ENCODE peak calls at places on chromosomes 11 and 22, in seven cellular contexts. A is dorsolateral prefrontal cortex, J is astrocyte of the spinal cord, M is fibroblast of pulmonary artery, Z is BJ, W is BE2C, U is left ventricle myocardium inferior. G is an unnamed sample.

GRCh38 chr11:66002648-66003225 is 434 bp downstream of the BANF1 start:
- DNase-seq in A (no peak), J (peak), M (peak), Z (no peak), W (no peak), U (peak), G (no peak)

GRCh38 chr11:2991477-2992233 is 474 bp downstream of the NAP1L4 start:
- DNase-seq in A (peak), J (peak), M (peak), Z (no peak), W (no peak), U (no peak), G (no peak)

GRCh38 chr11:74641289-74641688 is 48.9 kb downstream of the POLD3 start:
- DNase-seq in A (no peak), J (no peak), M (no peak), Z (no peak), W (no peak), U (no peak), G (no peak)

GRCh38 chr11:65743928-65744698 is 23.5 kb upstream of the RNASEH2C start:
- DNase-seq in A (no peak), J (peak), M (peak), Z (no peak), W (peak), U (no peak), G (no peak)

GRCh38 chr11:123406441-123407123 is 23.5 kb upstream of the GRAMD1B start:
- DNase-seq in A (no peak), J (no peak), M (no peak), Z (no peak), W (no peak), U (no peak), G (no peak)

GRCh38 chr11:69638941-69639681 is 1.8 kb upstream of the CCND1 start:
- DNase-seq in A (peak), J (peak), M (peak), Z (peak), W (peak), U (peak), G (peak)

GRCh38 chr11:3989251-3989650 is 105.3 kb upstream of the RRM1 start:
- DNase-seq in A (peak), J (peak), M (no peak), Z (no peak), W (no peak), U (no peak), G (no peak)

GRCh38 chr22:19799322-19800190 is 39.0 kb downstream of the TBX1 start:
- DNase-seq in A (no peak), J (peak), M (peak), Z (peak), W (peak), U (peak), G (peak)

GRCh38 chr11:94309757-94310156 is 5.4 kb downstream of the IZUMO1R start:
- DNase-seq in A (no peak), J (no peak), M (no peak), Z (no peak), W (no peak), U (no peak), G (no peak)

GRCh38 chr22:26589367-26589844 is 526 bp downstream of the TPST2 start:
- DNase-seq in A (no peak), J (peak), M (no peak), Z (no peak), W (no peak), U (peak), G (no peak)

GRCh38 chr11:46554205-46555162 is 39.3 kb downstream of the AMBRA1 start:
- DNase-seq in A (no peak), J (peak), M (peak), Z (peak), W (no peak), U (no peak), G (no peak)

GRCh38 chr22:38104084-38104483 is 6.4 kb downstream of the BAIAP2L2 start:
- DNase-seq in A (no peak), J (no peak), M (peak), Z (no peak), W (no peak), U (no peak), G (no peak)

GRCh38 chr22:43490311-43490710 is 78.5 kb downstream of the MPPED1 start:
- DNase-seq in A (no peak), J (no peak), M (no peak), Z (no peak), W (no peak), U (no peak), G (no peak)

GRCh38 chr22:45101828-45102227 is 61.9 kb upstream of the NUP50 start:
- DNase-seq in A (peak), J (peak), M (peak), Z (no peak), W (peak), U (peak), G (no peak)

GRCh38 chr11:111733009-111733408 is 33.2 kb downstream of the PPP2R1B start:
- DNase-seq in A (peak), J (peak), M (peak), Z (peak), W (no peak), U (peak), G (no peak)

GRCh38 chr11:95556342-95557151 is 233.0 kb downstream of the FAM76B start:
- DNase-seq in A (no peak), J (peak), M (peak), Z (peak), W (no peak), U (no peak), G (peak)

GRCh38 chr11:127157225-127157624 is 156.7 kb upstream of the KIRREL3 start:
- DNase-seq in A (no peak), J (no peak), M (no peak), Z (no peak), W (no peak), U (no peak), G (no peak)

GRCh38 chr11:13347901-13348300 is 70.3 kb downstream of the BMAL1 start:
- DNase-seq in A (no peak), J (no peak), M (no peak), Z (no peak), W (no peak), U (no peak), G (no peak)

GRCh38 chr11:31783264-31783663 is 27.9 kb downstream of the PAX6 start:
- DNase-seq in A (no peak), J (no peak), M (no peak), Z (no peak), W (no peak), U (no peak), G (no peak)

GRCh38 chr11:125496465-125496817 is 376 bp upstream of the FEZ1 start:
- DNase-seq in A (peak), J (no peak), M (no peak), Z (no peak), W (no peak), U (no peak), G (no peak)

GRCh38 chr11:131356201-131356600 is 14.2 kb upstream of the NTM start:
- DNase-seq in A (no peak), J (peak), M (no peak), Z (no peak), W (no peak), U (no peak), G (no peak)

GRCh38 chr11:111565111-111565720 is 24.7 kb downstream of the LAYN start:
- DNase-seq in A (peak), J (peak), M (peak), Z (no peak), W (peak), U (peak), G (no peak)

GRCh38 chr22:48574776-48575566 is 1252.7 kb downstream of the BRD1 start:
- DNase-seq in A (peak), J (no peak), M (peak), Z (no peak), W (no peak), U (no peak), G (no peak)

GRCh38 chr11:134026655-134027343 is 42.1 kb upstream of the JAM3 start:
- DNase-seq in A (peak), J (no peak), M (no peak), Z (no peak), W (peak), U (no peak), G (no peak)

GRCh38 chr11:3155691-3156258 is 9.3 kb downstream of the OSBPL5 start:
- DNase-seq in A (peak), J (peak), M (no peak), Z (peak), W (peak), U (peak), G (no peak)

GRCh38 chr22:16989915-16990314 is 18.1 kb downstream of the GAB4 start:
- DNase-seq in A (no peak), J (no peak), M (no peak), Z (no peak), W (no peak), U (no peak), G (no peak)

GRCh38 chr11:128840137-128840536 is 27.0 kb downstream of the KCNJ1 start:
- DNase-seq in A (no peak), J (no peak), M (no peak), Z (no peak), W (no peak), U (no peak), G (no peak)

GRCh38 chr11:111942826-111943225 is 5.7 kb downstream of the DIXDC1 start:
- DNase-seq in A (no peak), J (peak), M (peak), Z (no peak), W (no peak), U (no peak), G (no peak)

GRCh38 chr22:42847110-42847509 is 10.0 kb downstream of the ARFGAP3 start:
- DNase-seq in A (no peak), J (no peak), M (no peak), Z (no peak), W (no peak), U (no peak), G (no peak)

GRCh38 chr11:27926981-27927481 is 180.9 kb downstream of the KIF18A start:
- DNase-seq in A (no peak), J (peak), M (peak), Z (peak), W (no peak), U (no peak), G (peak)

GRCh38 chr22:24474221-24474620 is 20.9 kb upstream of the UPB1 start:
- DNase-seq in A (no peak), J (peak), M (peak), Z (peak), W (no peak), U (no peak), G (peak)

GRCh38 chr11:40129276-40129675 is 1330.2 kb downstream of the LRRC4C start:
- DNase-seq in A (no peak), J (peak), M (peak), Z (no peak), W (no peak), U (no peak), G (no peak)

GRCh38 chr22:27668828-27669797 is 132.4 kb downstream of the MN1 start:
- DNase-seq in A (no peak), J (peak), M (peak), Z (peak), W (peak), U (peak), G (no peak)

GRCh38 chr11:103609117-103610066 is 427.0 kb upstream of the DDI1 start:
- DNase-seq in A (no peak), J (peak), M (peak), Z (peak), W (no peak), U (no peak), G (peak)
- TF ChIP-seq CTCF in A (no peak), J (peak), M (peak), Z (peak), W (peak), U (peak), G (peak)

DNA sequence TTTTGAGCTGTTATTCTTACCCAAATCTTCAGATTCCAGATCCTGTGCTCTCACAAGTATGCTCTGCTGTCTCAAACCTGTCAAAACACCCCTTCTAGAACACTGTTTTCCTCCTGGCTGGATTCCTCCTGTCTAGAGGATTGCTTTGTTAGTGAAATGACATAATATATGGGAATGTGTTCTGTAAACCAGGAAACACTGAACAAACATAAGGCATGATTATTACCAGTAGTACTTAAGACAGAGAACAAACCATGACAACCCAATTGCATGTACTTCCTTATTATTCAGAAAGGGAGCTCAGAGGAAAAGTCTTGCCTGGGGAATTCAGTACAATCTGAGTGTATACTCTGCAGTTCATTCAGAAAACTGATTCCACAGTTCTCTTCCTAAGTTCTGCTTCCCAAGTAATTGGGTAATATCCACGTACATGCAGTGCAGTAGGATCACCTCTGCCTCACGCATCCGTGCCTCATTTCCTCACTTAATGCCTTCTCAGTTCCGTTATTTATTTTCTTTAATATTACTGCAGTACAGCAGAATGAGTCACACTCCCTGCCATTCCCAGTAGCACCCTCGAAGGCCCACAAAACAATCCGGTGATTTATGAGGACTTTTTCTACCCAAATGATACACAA is 897.0 kb downstream of the KCNA4 start:
- DNase-seq in A (no peak), J (peak), M (peak), Z (peak), W (no peak), U (no peak), G (peak)
- H3K4me3 ChIP-seq in A (no peak), J (no peak), M (no peak), Z (no peak), W (no peak), U (no peak), G (no peak)

DNA sequence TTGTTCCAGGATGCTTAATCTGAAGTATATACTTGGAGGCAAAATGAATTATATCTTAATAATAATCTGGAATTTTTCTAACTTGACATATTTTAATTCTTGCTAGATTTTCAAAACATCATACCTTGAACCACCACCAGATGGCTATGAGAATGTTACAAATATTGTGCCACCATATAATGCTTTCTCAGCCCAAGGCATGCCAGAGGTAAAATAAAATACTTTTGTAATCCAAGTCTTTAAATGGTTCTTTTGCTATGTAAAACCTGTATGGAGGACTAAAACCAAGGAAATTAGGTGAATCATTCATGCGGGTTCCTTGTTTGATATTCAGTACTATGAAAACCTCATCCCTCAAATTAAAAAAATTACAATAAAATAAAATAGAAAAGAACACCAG is 14.4 kb downstream of the NAALAD2 start:
- DNase-seq in A (no peak), J (no peak), M (peak), Z (no peak), W (no peak), U (no peak), G (no peak)
- TF ChIP-seq CTCF in A (no peak), J (peak), M (peak), Z (no peak), W (peak), U (no peak), G (no peak)

GRCh38 chr11:36375348-36376314 is 79.5 kb downstream of the PRR5L start:
- DNase-seq in A (no peak), J (peak), M (no peak), Z (no peak), W (no peak), U (no peak), G (no peak)

GRCh38 chr11:36374726-36375125 is 78.6 kb downstream of the PRR5L start:
- DNase-seq in A (no peak), J (no peak), M (no peak), Z (no peak), W (no peak), U (no peak), G (no peak)

GRCh38 chr11:36377759-36378553 is 81.9 kb downstream of the PRR5L start:
- DNase-seq in A (no peak), J (no peak), M (peak), Z (no peak), W (no peak), U (no peak), G (no peak)

GRCh38 chr11:36376315-36376887 is 80.3 kb downstream of the PRR5L start:
- DNase-seq in A (no peak), J (peak), M (peak), Z (no peak), W (no peak), U (peak), G (no peak)

GRCh38 chr11:36376888-36377758 is 81.0 kb downstream of the PRR5L start:
- DNase-seq in A (peak), J (peak), M (peak), Z (no peak), W (peak), U (peak), G (no peak)
- H3K4me3 ChIP-seq in A (peak), J (peak), M (peak), Z (peak), W (peak), U (peak), G (peak)

GRCh38 chr11:232783-233565 is 3.2 kb downstream of the SIRT3 start:
- DNase-seq in A (no peak), J (no peak), M (no peak), Z (no peak), W (no peak), U (no peak), G (no peak)

GRCh38 chr11:235998-236773 is at the start of gene SIRT3:
- DNase-seq in A (peak), J (peak), M (peak), Z (no peak), W (peak), U (peak), G (no peak)

GRCh38 chr11:235180-235997 is 753 bp downstream of the SIRT3 start:
- DNase-seq in A (no peak), J (peak), M (peak), Z (no peak), W (no peak), U (no peak), G (no peak)

GRCh38 chr11:240315-240714 is 3.5 kb downstream of the PSMD13 start:
- DNase-seq in A (no peak), J (no peak), M (no peak), Z (no peak), W (no peak), U (no peak), G (no peak)

DNA sequence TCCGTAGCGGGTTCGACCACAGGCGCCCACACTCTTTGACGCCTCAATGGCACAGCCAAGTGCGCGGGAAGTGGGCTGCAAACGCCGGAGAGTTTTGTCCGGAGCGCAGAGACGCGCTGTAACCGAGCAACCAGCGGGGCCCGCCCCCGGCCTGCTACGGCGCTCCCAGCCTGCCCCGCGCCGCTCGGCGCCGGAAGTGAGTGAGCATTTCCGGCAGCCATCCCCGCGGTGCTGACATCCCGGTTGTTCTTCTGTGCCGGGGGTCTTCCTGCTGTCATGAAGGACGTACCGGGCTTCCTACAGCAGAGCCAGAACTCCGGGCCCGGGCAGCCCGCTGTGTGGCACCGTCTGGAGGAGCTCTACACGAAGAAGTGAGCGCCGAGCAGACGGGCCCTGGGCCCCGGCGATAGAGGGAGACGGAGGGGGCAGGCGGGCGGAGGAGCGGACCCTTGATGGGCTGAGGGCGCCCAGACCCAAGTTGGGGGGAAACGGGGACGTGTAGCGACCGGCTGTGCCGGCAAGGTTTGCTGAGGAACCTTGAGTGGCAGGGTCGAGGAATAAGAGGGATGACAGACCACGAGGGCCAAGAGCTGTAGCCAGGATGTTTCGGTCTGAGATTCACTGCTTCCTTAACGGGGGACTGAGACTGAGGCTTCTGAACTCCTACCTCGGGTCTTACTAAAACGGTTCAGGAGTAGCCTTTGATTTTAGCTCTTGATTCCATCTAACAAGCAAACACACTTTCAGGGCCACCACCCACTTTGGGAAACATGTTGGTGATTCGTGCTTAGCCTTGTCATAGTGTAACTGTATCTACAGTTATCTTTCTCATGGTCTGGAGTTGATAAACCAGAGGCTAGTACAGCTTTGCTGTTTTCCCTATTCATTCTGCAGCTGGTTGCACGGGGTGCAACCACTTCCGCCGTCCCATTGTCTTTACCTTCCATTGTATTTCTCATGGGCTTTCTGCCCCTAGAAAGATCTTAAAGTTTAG is at the start of gene PSMD13:
- DNase-seq in A (peak), J (peak), M (peak), Z (peak), W (peak), U (peak), G (no peak)
- TF ChIP-seq CTCF in A (peak), J (no peak), M (no peak), Z (no peak), W (no peak), U (no peak), G (no peak)

GRCh38 chr22:36726007-36726380 is 22.4 kb upstream of the CACNG2 start:
- DNase-seq in A (no peak), J (no peak), M (no peak), Z (no peak), W (no peak), U (no peak), G (no peak)
- H3K4me3 ChIP-seq in A (no peak), J (no peak), M (no peak), Z (no peak), W (no peak), U (no peak), G (no peak)

DNA sequence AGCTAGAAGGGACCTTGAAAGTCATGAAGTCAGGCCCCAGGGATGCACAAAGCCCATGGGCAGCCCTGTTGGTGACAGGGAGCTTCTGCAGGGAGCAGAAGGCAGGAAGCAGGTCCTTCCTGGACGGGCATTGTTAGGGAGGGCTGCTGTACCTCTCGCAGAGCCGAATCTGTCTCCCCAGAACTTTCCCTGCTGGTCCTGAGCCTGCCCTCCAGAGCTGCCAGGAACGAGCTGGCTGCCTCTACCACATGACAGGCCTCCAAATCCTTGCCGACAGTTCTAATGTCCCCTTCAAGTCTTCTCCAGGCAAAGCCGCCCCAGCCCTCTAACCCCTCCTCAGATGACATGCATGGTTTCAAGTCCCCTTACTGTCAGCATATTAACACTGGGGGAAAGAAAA is 20.1 kb downstream of the SYT7 start:
- DNase-seq in A (no peak), J (no peak), M (no peak), Z (no peak), W (no peak), U (no peak), G (no peak)
- TF ChIP-seq CTCF in A (no peak), J (no peak), M (no peak), Z (no peak), W (no peak), U (no peak), G (no peak)